ENCODE peak calls at places on chromosomes 16 and 17, in four cellular contexts. W, X, Y and Q are unnamed samples.

GRCh38 chr16:67248401-67249177 is at the start of gene SLC9A5:
- DNase-seq in W (no peak), X (no peak), Y (no peak), Q (no peak)

GRCh38 chr17:81371910-81372760 is 23.1 kb upstream of the BAHCC1 start:
- DNase-seq in W (no peak), X (no peak), Y (no peak), Q (no peak)

GRCh38 chr17:49502258-49502657 is 7.2 kb downstream of the NGFR start:
- DNase-seq in W (no peak), X (no peak), Y (no peak), Q (no peak)

GRCh38 chr16:50939356-50939755 is 197.5 kb downstream of the CYLD start:
- DNase-seq in W (no peak), X (no peak), Y (no peak), Q (no peak)

GRCh38 chr17:28946239-28946638 is 5.1 kb downstream of the PHF12 start:
- DNase-seq in W (no peak), X (no peak), Y (no peak), Q (no peak)

GRCh38 chr16:19308392-19308791 is 22.9 kb downstream of the CLEC19A start:
- DNase-seq in W (no peak), X (no peak), Y (no peak), Q (no peak)

GRCh38 chr17:49920370-49920769 is 48.6 kb upstream of the DLX4 start:
- DNase-seq in W (no peak), X (no peak), Y (no peak), Q (no peak)

GRCh38 chr17:30600830-30601494 is 123.8 kb downstream of the GOSR1 start:
- DNase-seq in W (no peak), X (peak), Y (peak), Q (no peak)

GRCh38 chr17:65711671-65712276 is 150.3 kb upstream of the AXIN2 start:
- DNase-seq in W (no peak), X (no peak), Y (no peak), Q (no peak)

GRCh38 chr17:1083451-1084187 is 86.7 kb downstream of the TIMM22 start:
- DNase-seq in W (no peak), X (no peak), Y (no peak), Q (no peak)

GRCh38 chr17:41864498-41864836 is 756 bp downstream of the KLHL11 start:
- DNase-seq in W (no peak), X (no peak), Y (peak), Q (peak)

GRCh38 chr16:77539336-77539735 is 104.5 kb upstream of the ADAMTS18 start:
- DNase-seq in W (no peak), X (no peak), Y (no peak), Q (no peak)

GRCh38 chr17:63984651-63985386 is 12.1 kb upstream of the SCN4A start:
- DNase-seq in W (peak), X (peak), Y (no peak), Q (peak)

GRCh38 chr17:27105636-27106035 is 188.3 kb upstream of the WSB1 start:
- DNase-seq in W (no peak), X (no peak), Y (no peak), Q (no peak)